ENCODE peak calls at places on chromosomes 6 and 20, in four cellular contexts. Y is ovary, M is tibial nerve, G is body of pancreas. Q is an unnamed sample.

GRCh38 chr20:32626859-32627636 is 41.9 kb upstream of the NOL4L start:
- DNase-seq in M (no peak), G (no peak), Y (no peak), Q (no peak)

GRCh38 chr6:30896541-30896940 is 11.5 kb upstream of the GTF2H4 start:
- DNase-seq in M (no peak), G (no peak), Y (peak; percentile 15), Q (no peak)

GRCh38 chr20:50876816-50877215 is 54.4 kb downstream of the ADNP start:
- DNase-seq in M (no peak), Y (no peak), G (no peak), Q (no peak)

GRCh38 chr6:104702126-104702841 is 157.4 kb downstream of the HACE1 start:
- DNase-seq in M (no peak), G (no peak), Y (no peak), Q (no peak)

GRCh38 chr6:135939216-135939610 is 87.7 kb downstream of the PDE7B start:
- DNase-seq in G (no peak), Y (peak; percentile 46), M (no peak), Q (no peak)

GRCh38 chr6:33914519-33915120 is 110.8 kb upstream of the MLN start:
- DNase-seq in G (no peak), M (no peak), Y (no peak), Q (no peak)

GRCh38 chr6:439681-440167 is 48.2 kb downstream of the IRF4 start:
- DNase-seq in G (no peak), M (peak; percentile 36), Y (no peak), Q (no peak)

GRCh38 chr6:147166360-147166944 is 37.8 kb upstream of the STXBP5 start:
- DNase-seq in M (no peak), Y (no peak), G (no peak), Q (no peak)

GRCh38 chr6:134949927-134950326 is at the start of gene ALDH8A1:
- DNase-seq in Y (no peak), G (no peak), M (no peak), Q (no peak)

GRCh38 chr6:148611213-148611612 is 135.6 kb upstream of the UST start:
- DNase-seq in Y (peak; percentile 36), M (peak; percentile 79), G (peak; percentile 15), Q (peak; percentile 83)

GRCh38 chr6:57216235-57217101 is 5.6 kb downstream of the RAB23 start:
- DNase-seq in M (no peak), G (no peak), Y (no peak), Q (no peak)

GRCh38 chr6:3270258-3270657 is 11.5 kb downstream of the PSMG4 start:
- DNase-seq in M (no peak), G (no peak), Y (no peak), Q (no peak)

GRCh38 chr6:40425192-40425919 is 161.8 kb downstream of the LRFN2 start:
- DNase-seq in Y (no peak), M (no peak), G (no peak), Q (no peak)

GRCh38 chr6:28673800-28674671 is 148.4 kb downstream of the GPX5 start:
- DNase-seq in M (no peak), Y (peak; percentile 33), G (no peak), Q (no peak)

GRCh38 chr6:2596222-2596621 is 154.5 kb downstream of the MYLK4 start:
- DNase-seq in G (no peak), Y (no peak), M (no peak), Q (no peak)

GRCh38 chr20:19609642-19610223 is 148.3 kb upstream of the RIN2 start:
- DNase-seq in M (no peak), Y (no peak), G (no peak), Q (no peak)

GRCh38 chr6:43383021-43383667 is 13.7 kb upstream of the ZNF318 start:
- DNase-seq in G (no peak), M (no peak), Y (no peak), Q (no peak)

GRCh38 chr6:8219352-8219943 is 117.1 kb upstream of the EEF1E1 start:
- DNase-seq in Y (peak; percentile 24), M (peak; percentile 71), G (peak; percentile 51), Q (no peak)

GRCh38 chr20:58661298-58662141 is 10.4 kb downstream of the STX16 start:
- DNase-seq in M (no peak), G (no peak), Y (no peak), Q (no peak)

GRCh38 chr6:110944681-110945151 is 13.8 kb upstream of the GTF3C6 start:
- DNase-seq in G (no peak), Y (no peak), M (no peak), Q (no peak)

GRCh38 chr20:17673082-17673481 is 9.0 kb downstream of the RRBP1 start:
- DNase-seq in M (no peak), Y (no peak), G (no peak), Q (no peak)

GRCh38 chr20:20199338-20200160 is 147.2 kb downstream of the CFAP61 start:
- DNase-seq in Y (no peak), M (no peak), G (no peak), Q (no peak)

GRCh38 chr20:50372770-50373088 is 137.5 kb upstream of the PTPN1 start:
- DNase-seq in M (no peak), G (no peak), Y (no peak), Q (no peak)

GRCh38 chr20:53934421-53935352 is 135.7 kb downstream of the BCAS1 start:
- DNase-seq in Y (peak; percentile 67), G (no peak), M (no peak), Q (no peak)

GRCh38 chr20:651713-652610 is 1.0 kb downstream of the SRXN1 start:
- DNase-seq in G (no peak), M (no peak), Y (no peak), Q (no peak)

GRCh38 chr20:61459705-61460104 is 207.6 kb downstream of the CDH4 start:
- DNase-seq in M (no peak), Y (no peak), G (no peak), Q (no peak)

GRCh38 chr6:142659661-142660060 is 285.3 kb downstream of the HIVEP2 start:
- DNase-seq in G (no peak), Y (no peak), M (no peak), Q (no peak)

GRCh38 chr20:3156811-3157619 is 2.6 kb downstream of the FASTKD5 start:
- DNase-seq in G (no peak), M (no peak), Y (no peak), Q (no peak)

DNA sequence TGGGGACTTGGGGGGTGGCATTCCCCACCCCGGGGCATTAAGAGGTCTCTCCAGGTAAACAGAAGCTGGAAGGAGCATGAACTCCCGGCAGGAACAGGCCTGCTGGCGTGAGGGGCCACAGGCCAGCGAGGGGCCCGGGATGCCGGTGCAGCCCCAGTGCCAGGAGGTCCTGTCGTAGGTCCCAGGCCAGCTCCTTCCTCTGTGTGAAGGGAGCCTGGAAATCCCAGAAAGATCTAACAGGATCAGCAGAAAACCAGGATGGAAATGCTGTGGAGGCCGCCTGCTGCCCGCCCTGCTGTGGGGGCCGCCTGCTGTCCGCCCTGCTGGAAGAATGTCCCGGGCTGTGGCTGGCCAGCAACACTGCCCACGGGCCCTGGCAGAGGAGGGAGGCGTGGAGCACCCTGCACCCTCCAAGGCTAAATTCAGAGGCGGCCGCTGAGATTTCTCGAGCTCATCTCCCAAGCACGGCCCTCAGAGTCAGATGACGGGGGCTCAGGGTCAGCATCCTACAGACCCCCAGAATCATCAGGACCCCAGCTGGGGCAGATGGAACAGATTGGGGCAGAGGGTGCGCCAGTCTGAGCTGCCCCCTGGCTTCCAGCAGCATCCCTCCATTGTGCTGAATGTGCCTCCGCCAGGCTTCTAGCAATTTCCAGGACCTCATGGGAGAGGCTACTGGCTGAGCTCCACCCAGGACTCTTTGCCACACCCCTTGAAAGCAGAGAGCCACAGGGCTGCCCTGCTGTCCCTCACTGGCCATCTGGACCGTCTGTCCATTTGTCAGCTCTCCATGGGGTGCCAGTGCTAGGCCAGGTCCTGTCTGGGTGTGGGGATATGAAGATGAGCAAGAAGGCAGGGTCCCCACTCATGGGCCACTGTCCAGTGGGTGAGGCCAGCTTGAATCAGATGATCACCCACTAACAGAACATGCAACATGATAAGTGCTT is 32.2 kb upstream of the SLCO4A1 start:
- DNase-seq in Y (no peak), G (no peak), M (no peak), Q (no peak)
- H3K27me3 ChIP-seq in Y (no peaks in the 10 kb centered on the region), G (no peaks in the 10 kb centered on the region), M (no peaks in the 10 kb centered on the region), Q (peaks cover 65% of the 10 kb centered on the region)

GRCh38 chr6:27568226-27568889 is 95.5 kb upstream of the ZNF184 start:
- DNase-seq in Y (no peak), M (no peak), G (no peak), Q (no peak)
- H3K36me3 ChIP-seq in Y (no peaks in the 10 kb centered on the region), M (no peaks in the 10 kb centered on the region), G (no peaks in the 10 kb centered on the region), Q (no peaks in the 10 kb centered on the region)

GRCh38 chr6:31935829-31936228 is 8.3 kb downstream of the C2 start:
- DNase-seq in Y (no peak), G (no peak), M (no peak), Q (no peak)
- H3K27me3 ChIP-seq in Y (no peaks in the 10 kb centered on the region), G (no peaks in the 10 kb centered on the region), M (no peaks in the 10 kb centered on the region), Q (no peaks in the 10 kb centered on the region)

DNA sequence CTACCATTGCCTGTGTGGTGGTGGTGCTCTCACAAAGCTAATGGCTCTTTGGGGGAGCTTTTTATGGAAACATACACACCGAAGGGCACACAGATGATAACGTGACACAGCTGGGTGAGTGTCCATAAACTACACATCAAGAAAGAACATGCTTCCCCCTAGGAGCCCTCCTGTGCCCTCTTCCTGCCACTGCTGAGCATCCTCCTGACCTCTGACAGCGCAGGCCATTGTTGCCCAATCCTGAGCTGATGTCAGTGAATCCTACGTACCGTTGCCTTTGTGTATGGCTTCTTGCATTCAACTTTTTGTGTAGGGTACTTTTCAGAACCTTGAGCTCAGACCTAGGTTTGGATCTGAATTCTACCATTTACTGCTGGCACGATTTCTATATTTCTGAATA is 65.8 kb upstream of the SLC22A1 start:
- DNase-seq in M (no peak), G (no peak), Y (peak; percentile 43), Q (no peak)
- H3K36me3 ChIP-seq in M (peaks cover 46% of the 10 kb centered on the region), G (peaks cover under 1% of the 10 kb centered on the region), Y (no peaks in the 10 kb centered on the region), Q (peaks cover 4% of the 10 kb centered on the region)

GRCh38 chr20:1995531-1996310 is 1.9 kb upstream of the PDYN start:
- DNase-seq in G (no peak), M (no peak), Y (no peak), Q (no peak)
- H3K27me3 ChIP-seq in G (peaks cover 12% of the 10 kb centered on the region), M (no peaks in the 10 kb centered on the region), Y (no peaks in the 10 kb centered on the region), Q (peaks cover 11% of the 10 kb centered on the region)

DNA sequence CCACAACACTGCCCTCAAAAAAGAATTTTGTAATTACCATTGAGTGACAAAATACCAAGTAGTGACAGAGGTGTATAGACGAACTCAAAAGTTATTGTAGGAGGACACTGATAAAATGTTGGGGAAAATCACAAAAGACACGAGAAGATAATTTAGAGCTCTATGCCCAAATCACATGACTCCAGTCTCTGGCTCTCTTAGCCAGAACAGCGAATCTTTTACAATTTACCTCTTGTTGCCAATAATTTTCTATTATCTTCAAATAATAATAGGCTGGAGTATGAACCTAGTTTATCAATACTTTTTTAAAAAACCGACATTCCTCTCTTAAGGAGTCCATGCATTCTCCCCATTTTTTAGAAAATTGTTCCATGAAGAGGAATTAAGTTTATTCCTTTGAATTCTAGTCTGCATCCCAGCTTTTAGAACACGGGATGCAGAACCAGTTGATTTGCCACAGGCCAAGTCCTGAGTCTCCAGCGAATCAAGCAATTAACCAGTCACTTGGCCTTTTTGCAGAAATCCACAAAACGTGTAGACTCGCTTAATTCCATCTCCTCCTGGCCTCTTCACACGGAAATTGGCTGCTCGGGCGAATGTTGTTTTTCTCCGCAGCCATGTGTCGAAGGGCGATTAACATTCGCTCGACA is 507 bp upstream of the RIPPLY2 start:
- DNase-seq in M (no peak), Y (no peak), G (no peak), Q (no peak)
- H3K36me3 ChIP-seq in M (no peaks in the 10 kb centered on the region), Y (no peaks in the 10 kb centered on the region), G (no peaks in the 10 kb centered on the region), Q (no peaks in the 10 kb centered on the region)

DNA sequence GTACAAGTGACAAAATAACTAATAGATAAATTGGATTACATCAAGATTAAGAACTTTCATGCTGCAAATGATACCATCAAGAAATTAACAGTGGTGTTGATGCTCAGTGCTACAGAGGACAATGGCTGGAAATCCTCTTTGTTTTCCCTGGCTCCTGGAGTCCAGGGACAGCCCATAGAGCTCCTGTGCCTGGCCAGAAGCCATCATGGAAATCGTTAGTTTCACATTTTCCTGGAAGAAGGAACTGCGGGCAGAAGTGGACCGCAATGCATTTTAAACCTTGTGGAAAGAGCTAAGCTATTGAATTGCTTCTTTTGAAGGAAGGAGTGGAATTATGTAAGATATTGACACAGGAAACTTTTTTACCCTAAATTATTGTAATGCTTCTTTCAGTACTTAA is 276.0 kb downstream of the GJA1 start:
- DNase-seq in M (no peak), Y (no peak), G (no peak), Q (no peak)
- H3K27me3 ChIP-seq in M (no peaks in the 10 kb centered on the region), Y (no peaks in the 10 kb centered on the region), G (no peaks in the 10 kb centered on the region), Q (no peaks in the 10 kb centered on the region)